ENCODE peak calls at places on chromosomes 3 and 15, in ten cellular contexts. Q is BE2C, E is K562, D is WERI-Rb-1, O is B cell, H is kidney, U is GM06990, C is GM13976, I is A549, B is dorsolateral prefrontal cortex. Z is an unnamed sample.

GRCh38 chr3:126655887-126656286 is 963 bp upstream of the TXNRD3 start:
- DNase-seq in Q (no peak), E (no peak), D (no peak), O (no peak), H (no peak), U (no peak), C (no peak), I (no peak), B (no peak), Z (no peak)

GRCh38 chr3:192860464-192860863 is 57.2 kb downstream of the MB21D2 start:
- DNase-seq in Q (no peak), E (no peak), D (no peak), O (no peak), H (no peak), U (no peak), C (no peak), I (no peak), B (no peak), Z (no peak)

GRCh38 chr3:51360806-51361205 is 24.3 kb upstream of the MANF start:
- DNase-seq in Q (no peak), E (no peak), D (no peak), O (no peak), H (no peak), U (no peak), C (no peak), I (no peak), B (no peak), Z (no peak)

GRCh38 chr15:60390931-60391501 is 6.8 kb downstream of the ANXA2 start:
- DNase-seq in Q (no peak), E (peak; percentile 51), D (peak; percentile 85), O (no peak), H (no peak), U (no peak), C (no peak), I (no peak), B (no peak), Z (no peak)

GRCh38 chr3:30455840-30456239 is 150.6 kb upstream of the TGFBR2 start:
- DNase-seq in Q (no peak), E (no peak), D (no peak), O (no peak), H (no peak), U (no peak), C (no peak), I (no peak), B (no peak), Z (no peak)

GRCh38 chr3:146953523-146954125 is 348.5 kb upstream of the PLSCR5 start:
- DNase-seq in Q (no peak), E (no peak), D (no peak), O (no peak), H (no peak), U (no peak), C (no peak), I (no peak), B (no peak), Z (no peak)

GRCh38 chr15:78149805-78150751 is 916 bp downstream of the IDH3A start:
- DNase-seq in Q (no peak), E (peak; percentile 21), D (peak; percentile 22), O (no peak), H (no peak), U (no peak), C (no peak), I (peak; percentile 46), B (no peak), Z (no peak)

GRCh38 chr3:86978111-86978528 is 12.8 kb downstream of the VGLL3 start:
- DNase-seq in Q (no peak), E (no peak), D (no peak), O (no peak), H (no peak), U (no peak), C (no peak), I (no peak), B (no peak), Z (no peak)

GRCh38 chr15:63982381-63982854 is 63.9 kb downstream of the DAPK2 start:
- DNase-seq in Q (no peak), E (no peak), D (no peak), O (no peak), H (no peak), U (no peak), C (no peak), I (no peak), B (no peak), Z (no peak)

GRCh38 chr3:83649692-83650091 is 1309.1 kb upstream of the CADM2 start:
- DNase-seq in Q (no peak), E (no peak), D (no peak), O (no peak), H (peak; percentile 56), U (no peak), C (no peak), I (no peak), B (no peak), Z (no peak)

GRCh38 chr3:53941945-53942344 is 50.3 kb upstream of the SELENOK start:
- DNase-seq in Q (no peak), E (no peak), D (peak; percentile 23), O (no peak), H (no peak), U (no peak), C (no peak), I (no peak), B (no peak), Z (no peak)
- TF ChIP-seq CTCF in Q (peak; percentile 48), E (no peak), D (peak; percentile 46), O (no peak), H (no peak), U (no peak), C (no peak), I (no peak), B (peak; percentile 35), Z (no peak)

GRCh38 chr3:45329779-45330305 is 58.5 kb upstream of the LARS2 start:
- DNase-seq in Q (no peak), E (no peak), D (no peak), O (no peak), H (no peak), U (no peak), C (no peak), I (no peak), B (no peak), Z (no peak)

GRCh38 chr3:45321607-45322391 is 66.6 kb upstream of the LARS2 start:
- DNase-seq in Q (no peak), E (no peak), D (no peak), O (no peak), H (no peak), U (no peak), C (no peak), I (no peak), B (no peak), Z (no peak)

GRCh38 chr3:45320986-45321385 is 67.4 kb upstream of the LARS2 start:
- DNase-seq in Q (no peak), E (no peak), D (no peak), O (no peak), H (no peak), U (no peak), C (no peak), I (no peak), B (no peak), Z (no peak)

GRCh38 chr3:45322616-45323015 is 65.8 kb upstream of the LARS2 start:
- DNase-seq in Q (no peak), E (no peak), D (no peak), O (no peak), H (no peak), U (no peak), C (no peak), I (no peak), B (no peak), Z (no peak)

DNA sequence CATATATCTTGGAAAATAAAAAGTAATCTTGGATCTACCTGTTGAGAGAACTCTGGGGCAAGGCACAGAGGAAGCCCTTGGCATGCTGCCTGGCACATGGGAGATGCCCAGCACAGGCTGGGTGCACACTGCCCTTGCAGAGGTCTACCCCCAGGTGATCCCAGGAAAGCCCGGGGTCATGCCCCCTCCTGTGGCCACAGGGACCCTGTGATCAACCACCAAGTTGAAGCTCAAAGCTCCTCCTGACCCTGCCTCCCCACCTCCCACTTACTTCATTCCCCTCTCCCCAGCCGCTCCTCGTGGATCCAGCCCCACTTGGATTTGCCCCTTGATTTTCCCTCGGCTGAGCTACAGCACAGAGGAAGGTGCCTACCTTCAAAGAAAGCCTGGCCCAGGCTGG is 62.7 kb upstream of the LARS2 start:
- DNase-seq in Q (no peak), E (no peak), D (no peak), O (no peak), H (no peak), U (no peak), C (no peak), I (no peak), B (no peak), Z (no peak)
- TF ChIP-seq CTCF in Q (no peak), E (no peak), D (no peak), O (no peak), H (no peak), U (no peak), C (no peak), I (no peak), B (no peak), Z (no peak)

GRCh38 chr3:78165876-78166275 is 1126.0 kb downstream of the ROBO2 start:
- DNase-seq in Q (no peak), E (no peak), D (no peak), O (no peak), H (no peak), U (no peak), C (no peak), I (no peak), B (no peak), Z (no peak)
- TF ChIP-seq CTCF in Q (peak; percentile 43), E (no peak), D (no peak), O (no peak), H (no peak), U (no peak), C (no peak), I (no peak), B (no peak), Z (no peak)

GRCh38 chr3:143824675-143825074 is 23.6 kb downstream of the SLC9A9 start:
- DNase-seq in Q (no peak), E (no peak), D (no peak), O (no peak), H (no peak), U (no peak), C (no peak), I (no peak), B (no peak), Z (no peak)

GRCh38 chr3:143825513-143825912 is 22.8 kb downstream of the SLC9A9 start:
- DNase-seq in Q (no peak), E (no peak), D (no peak), O (no peak), H (no peak), U (peak; percentile 61), C (no peak), I (no peak), B (no peak), Z (no peak)

GRCh38 chr3:143822374-143822773 is 25.9 kb downstream of the SLC9A9 start:
- DNase-seq in Q (no peak), E (no peak), D (peak; percentile 8), O (no peak), H (no peak), U (no peak), C (no peak), I (no peak), B (no peak), Z (no peak)

GRCh38 chr3:143820466-143821221 is 27.6 kb downstream of the SLC9A9 start:
- DNase-seq in Q (no peak), E (no peak), D (no peak), O (no peak), H (no peak), U (no peak), C (no peak), I (no peak), B (no peak), Z (no peak)

DNA sequence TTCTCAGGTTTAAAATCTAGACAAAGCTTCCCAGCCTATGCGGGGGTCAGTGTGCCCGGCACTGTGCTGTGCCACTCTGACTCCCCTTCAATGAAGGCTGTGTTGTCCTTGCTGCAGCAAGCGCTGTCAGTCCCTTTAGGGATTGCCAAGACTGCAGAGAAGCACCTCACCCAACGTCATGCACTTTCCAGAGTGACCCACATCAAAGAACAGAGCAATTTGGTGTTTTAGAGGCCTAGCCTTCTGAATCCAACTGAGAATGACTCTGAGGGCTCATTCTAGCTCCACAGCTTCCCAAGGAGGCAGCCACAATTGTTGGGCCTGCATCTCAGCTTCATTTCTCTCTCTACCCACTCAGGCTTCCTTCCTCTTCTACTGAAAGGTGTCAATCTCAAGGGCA is 26.4 kb downstream of the SLC9A9 start:
- DNase-seq in Q (no peak), E (no peak), D (no peak), O (no peak), H (no peak), U (no peak), C (no peak), I (no peak), B (no peak), Z (no peak)
- TF ChIP-seq CTCF in Q (no peak), E (no peak), D (no peak), O (no peak), H (no peak), U (no peak), C (no peak), I (no peak), B (no peak), Z (no peak)

Z was measured in AG09309.